ENCODE peak calls at places on chromosome 11, in nine cellular contexts. F is mucosa of descending colon, Y is fibroblast of lung, X is iPS DF 6.9, V is endodermal cell, C is lung, Z is tibial artery, K is tibial nerve, S is spleen. I is an unnamed sample.

GRCh38 chr11:31995525-31996123 is 95.2 kb upstream of the RCN1 start:
- DNase-seq in F (no peak), Y (peak; percentile 41), X (no peak), V (no peak), C (no peak), Z (no peak), K (no peak), S (no peak), I (no peak)

GRCh38 chr11:9906043-9906791 is 242.3 kb downstream of the SWAP70 start:
- DNase-seq in F (no peak), Y (peak; percentile 61), X (peak; percentile 45), V (peak; percentile 58), C (no peak), Z (no peak), K (no peak), S (no peak), I (no peak)

GRCh38 chr11:133504906-133505305 is 27.4 kb downstream of the OPCML start:
- DNase-seq in F (no peak), Y (no peak), X (no peak), V (no peak), C (no peak), Z (no peak), K (no peak), S (no peak), I (no peak)

GRCh38 chr11:134801526-134801925 is 389.5 kb upstream of the B3GAT1 start:
- DNase-seq in F (no peak), Y (no peak), X (no peak), V (no peak), C (no peak), Z (no peak), K (no peak), S (no peak), I (no peak)

GRCh38 chr11:66366844-66367477 is 4.6 kb downstream of the SLC29A2 start:
- DNase-seq in F (no peak), Y (no peak), X (no peak), V (no peak), C (no peak), Z (no peak), K (no peak), S (peak; percentile 17), I (no peak)

GRCh38 chr11:18527512-18527911 is 770 bp upstream of the TSG101 start:
- DNase-seq in F (no peak), Y (peak; percentile 10), X (no peak), V (no peak), C (no peak), Z (no peak), K (no peak), S (no peak), I (no peak)

GRCh38 chr11:128628686-128629085 is 41.3 kb upstream of the ETS1 start:
- DNase-seq in F (no peak), Y (no peak), X (no peak), V (no peak), C (no peak), Z (no peak), K (no peak), S (no peak), I (no peak)

GRCh38 chr11:119030029-119030328 is 698 bp downstream of the SLC37A4 start:
- DNase-seq in F (no peak), Y (no peak), X (no peak), V (no peak), C (no peak), Z (no peak), K (no peak), S (no peak), I (peak; percentile 55)

GRCh38 chr11:83002047-83002446 is 69.7 kb downstream of the RAB30 start:
- DNase-seq in F (no peak), Y (no peak), X (no peak), V (no peak), C (no peak), Z (no peak), K (no peak), S (no peak), I (no peak)

GRCh38 chr11:128593281-128593680 is 5.9 kb upstream of the ETS1 start:
- DNase-seq in F (no peak), Y (no peak), X (no peak), V (peak; percentile 91), C (no peak), Z (no peak), K (no peak), S (no peak), I (no peak)

DNA sequence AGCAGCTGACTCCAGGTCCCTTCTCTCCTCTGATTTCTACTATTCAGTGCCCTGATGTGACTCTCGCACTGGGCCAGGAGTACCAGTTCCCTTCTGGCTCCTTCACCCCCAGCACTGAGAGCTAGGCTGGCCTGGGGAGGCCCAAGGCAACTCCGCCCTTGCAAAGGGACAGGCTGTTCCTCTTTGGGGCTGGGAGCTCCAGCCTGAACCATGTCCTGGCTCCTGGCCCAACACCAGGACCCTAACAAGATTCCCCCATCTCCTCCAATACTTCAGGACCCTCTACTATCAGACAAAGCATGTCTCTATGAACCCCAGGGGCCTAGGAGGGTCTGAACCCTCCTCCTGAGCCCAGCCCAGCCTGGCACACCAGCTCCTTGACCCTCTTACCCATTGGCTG is 12.6 kb downstream of the CREB3L1 start:
- DNase-seq in F (no peak), Y (no peak), X (no peak), V (no peak), C (no peak), Z (no peak), K (no peak), S (no peak), I (no peak)
- H3K4me1 ChIP-seq in F (peaks cover 21% of the 10 kb centered on the region), Y (peaks cover 55% of the 10 kb centered on the region), X (peaks cover 19% of the 10 kb centered on the region), V (peaks cover 18% of the 10 kb centered on the region), C (peaks cover 2% of the 10 kb centered on the region), Z (peaks cover 28% of the 10 kb centered on the region), K (peaks cover 11% of the 10 kb centered on the region), S (peaks cover 3% of the 10 kb centered on the region), I (no peaks in the 10 kb centered on the region)

DNA sequence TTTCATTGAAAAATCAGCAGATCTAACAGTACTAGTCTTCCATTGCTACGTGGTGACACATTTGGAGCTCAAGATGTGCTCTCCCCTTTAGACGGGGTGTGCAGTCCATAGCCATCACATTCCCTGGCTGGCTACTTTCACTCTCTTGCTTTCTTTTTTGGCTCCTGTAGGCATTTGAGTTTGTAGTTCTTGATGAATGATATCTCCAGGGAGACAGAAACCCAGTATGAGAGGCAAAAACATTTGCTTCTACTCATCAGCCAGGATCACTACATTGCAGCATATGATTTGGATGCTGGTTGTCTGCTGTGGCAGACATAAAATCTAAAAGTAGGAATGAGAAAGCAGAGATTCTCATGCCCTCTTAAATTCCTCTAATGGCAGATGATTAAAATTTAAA is 12.1 kb downstream of the CCDC81 start:
- DNase-seq in F (no peak), Y (peak; percentile 2), X (no peak), V (no peak), C (no peak), Z (no peak), K (no peak), S (no peak), I (no peak)
- H3K4me1 ChIP-seq in F (no peaks in the 10 kb centered on the region), Y (no peaks in the 10 kb centered on the region), X (no peaks in the 10 kb centered on the region), V (peaks cover 6% of the 10 kb centered on the region), C (no peaks in the 10 kb centered on the region), Z (no peaks in the 10 kb centered on the region), K (no peaks in the 10 kb centered on the region), S (no peaks in the 10 kb centered on the region), I (no peaks in the 10 kb centered on the region)

GRCh38 chr11:101477926-101478325 is 105.9 kb downstream of the TRPC6 start:
- DNase-seq in F (no peak), Y (no peak), X (no peak), V (no peak), C (no peak), Z (no peak), K (no peak), S (no peak), I (no peak)
- H3K4me1 ChIP-seq in F (no peaks in the 10 kb centered on the region), Y (no peaks in the 10 kb centered on the region), X (peaks cover 1% of the 10 kb centered on the region), V (no peaks in the 10 kb centered on the region), C (no peaks in the 10 kb centered on the region), Z (no peaks in the 10 kb centered on the region), K (no peaks in the 10 kb centered on the region), S (no peaks in the 10 kb centered on the region), I (no peaks in the 10 kb centered on the region)

GRCh38 chr11:12752868-12753267 is 78.6 kb downstream of the TEAD1 start:
- DNase-seq in F (no peak), Y (no peak), X (no peak), V (no peak), C (no peak), Z (no peak), K (no peak), S (no peak), I (no peak)
- H3K4me1 ChIP-seq in F (no peaks in the 10 kb centered on the region), Y (peaks cover 8% of the 10 kb centered on the region), X (peaks cover 8% of the 10 kb centered on the region), V (peaks cover 16% of the 10 kb centered on the region), C (peaks cover 10% of the 10 kb centered on the region), Z (peaks cover 8% of the 10 kb centered on the region), K (peaks cover 16% of the 10 kb centered on the region), S (no peaks in the 10 kb centered on the region), I (no peaks in the 10 kb centered on the region)

DNA sequence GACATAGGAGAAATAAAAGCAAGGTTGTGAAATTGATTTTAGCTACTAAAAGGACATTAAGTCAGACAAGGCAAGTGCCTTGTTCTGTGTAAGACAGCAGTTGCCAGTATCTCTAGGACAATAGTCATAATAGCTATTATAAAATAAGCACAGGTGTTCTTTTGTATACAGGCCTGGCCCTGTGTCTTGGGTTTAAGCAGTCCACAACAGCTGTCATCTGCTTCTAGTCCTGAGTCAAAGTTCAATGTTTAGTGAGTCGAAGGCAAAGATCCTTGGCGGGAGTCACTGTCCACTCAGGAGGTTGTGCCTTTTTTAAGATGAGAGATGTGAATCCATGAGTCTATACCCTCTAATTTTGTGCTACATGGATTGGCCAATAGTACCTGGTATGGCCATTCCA is 79.5 kb downstream of the SC5D start:
- DNase-seq in F (no peak), Y (no peak), X (no peak), V (no peak), C (no peak), Z (no peak), K (no peak), S (no peak), I (no peak)
- H3K4me1 ChIP-seq in F (peaks cover 14% of the 10 kb centered on the region), Y (no peaks in the 10 kb centered on the region), X (peaks cover 9% of the 10 kb centered on the region), V (peaks cover 10% of the 10 kb centered on the region), C (no peaks in the 10 kb centered on the region), Z (no peaks in the 10 kb centered on the region), K (no peaks in the 10 kb centered on the region), S (peaks cover 9% of the 10 kb centered on the region), I (no peaks in the 10 kb centered on the region)

DNA sequence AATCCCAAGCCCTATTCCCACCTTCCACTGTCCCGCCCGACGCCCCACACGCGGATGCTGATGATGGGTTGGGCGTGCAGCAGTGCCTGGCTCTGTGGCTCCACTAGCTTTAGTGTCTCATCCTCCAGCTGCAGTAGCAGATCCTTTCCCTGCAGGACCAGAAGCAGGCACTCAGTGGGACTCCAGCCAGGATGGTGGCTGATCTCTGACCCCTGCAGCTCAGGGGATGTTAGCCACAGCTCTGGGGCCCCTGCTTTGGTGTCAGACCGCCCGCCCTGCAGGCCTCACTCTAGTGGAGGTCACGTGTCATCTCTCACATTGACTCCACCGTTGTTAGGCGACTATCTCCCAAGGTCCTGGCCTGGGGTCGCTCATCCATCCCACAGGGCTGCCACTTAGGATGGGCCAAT is 11.8 kb downstream of the SMPD1 start:
- DNase-seq in F (no peak), Y (no peak), X (no peak), V (no peak), C (no peak), Z (no peak), K (no peak), S (no peak), I (no peak)
- H3K4me1 ChIP-seq in F (peaks cover 4% of the 10 kb centered on the region), Y (peaks cover 6% of the 10 kb centered on the region), X (peaks cover 3% of the 10 kb centered on the region), V (no peaks in the 10 kb centered on the region), C (peaks cover 4% of the 10 kb centered on the region), Z (peaks cover 7% of the 10 kb centered on the region), K (peaks cover 8% of the 10 kb centered on the region), S (peaks cover 15% of the 10 kb centered on the region), I (no peaks in the 10 kb centered on the region)